ENCODE peak calls at places on chromosomes 12 and 14, in six cellular contexts. Q is epithelial cell of proximal tubule, O is HepG2, Z is upper lobe of right lung, L is AG09319, D is fibroblast of lung. H is an unnamed sample.

GRCh38 chr14:39393289-39393688 is 38.9 kb downstream of the FBXO33 start:
- DNase-seq in Q (no peak), O (no peak), Z (no peak), L (no peak), D (no peak), H (peak)

GRCh38 chr14:55954108-55954507 is 164.1 kb upstream of the PELI2 start:
- DNase-seq in Q (no peak), O (no peak), Z (no peak), L (no peak), D (no peak), H (no peak)

GRCh38 chr14:105050551-105050897 is 14.7 kb downstream of the GPR132 start:
- DNase-seq in Q (no peak), O (peak), Z (peak), L (no peak), D (no peak), H (peak)

GRCh38 chr14:49687942-49688700 is at the start of gene POLE2:
- DNase-seq in Q (no peak), O (peak), Z (peak), L (no peak), D (peak), H (peak)

GRCh38 chr14:102622262-102622885 is 29.9 kb downstream of the RCOR1 start:
- DNase-seq in Q (no peak), O (no peak), Z (no peak), L (no peak), D (no peak), H (no peak)

GRCh38 chr12:54000105-54000773 is at the start of gene HOXC9:
- DNase-seq in Q (no peak), O (no peak), Z (peak), L (no peak), D (no peak), H (no peak)

GRCh38 chr12:8943565-8944186 is 5.8 kb downstream of the M6PR start:
- DNase-seq in Q (no peak), O (no peak), Z (no peak), L (no peak), D (no peak), H (no peak)

GRCh38 chr12:12992418-12993175 is 7.5 kb downstream of the HEBP1 start:
- DNase-seq in Q (peak), O (peak), Z (peak), L (peak), D (peak), H (no peak)

DNA sequence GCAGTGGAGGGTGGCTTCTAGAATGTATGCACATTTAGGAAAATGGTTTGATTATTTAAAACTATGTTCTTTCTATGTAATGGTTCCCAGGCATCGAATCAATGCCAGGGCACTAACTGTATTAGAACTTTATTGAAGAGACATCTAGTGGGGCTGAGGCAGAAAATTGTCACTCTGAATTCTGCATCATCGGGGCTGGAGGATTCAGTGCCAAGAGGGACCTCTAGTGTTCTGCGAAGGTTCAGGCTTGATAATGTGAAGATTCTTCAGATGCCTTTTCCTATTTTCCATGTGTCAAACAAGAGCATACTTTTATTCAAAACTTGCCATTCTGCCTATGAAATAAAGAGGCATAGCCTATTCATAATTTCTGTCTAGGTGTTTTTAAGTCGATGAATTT is 146.3 kb downstream of the CAND1 start:
- DNase-seq in Q (no peak), O (peak), Z (no peak), L (no peak), D (peak), H (peak)
- TF ChIP-seq CTCF in Q (peak), O (peak), Z (peak), L (peak), D (peak), H (no peak)

GRCh38 chr14:57962293-57962996 is 96.6 kb upstream of the SLC35F4 start:
- DNase-seq in Q (no peak), O (no peak), Z (no peak), L (no peak), D (no peak), H (no peak)
- TF ChIP-seq CTCF in Q (no peak), O (peak), Z (no peak), L (no peak), D (no peak), H (no peak)

GRCh38 chr14:94558842-94559241 is 2.4 kb upstream of the SERPINA4 start:
- DNase-seq in Q (no peak), O (no peak), Z (no peak), L (no peak), D (no peak), H (no peak)
- TF ChIP-seq CTCF in Q (no peak), O (no peak), Z (no peak), L (no peak), D (no peak), H (no peak)

GRCh38 chr12:2673966-2674810 is 120.6 kb upstream of the FKBP4 start:
- DNase-seq in Q (no peak), O (no peak), Z (no peak), L (no peak), D (no peak), H (no peak)
- TF ChIP-seq CTCF in Q (no peak), O (peak), Z (no peak), L (peak), D (no peak), H (no peak)

H was measured in Calu3.